ENCODE peak calls at places on chromosomes 11 and 22, in eight cellular contexts. A is adrenal gland, Y is endothelial cell of umbilical vein, V is neural progenitor cell, K is PC-3, L is astrocyte, X is psoas muscle, T is Caco-2. E is an unnamed sample. For H3K4me1, the result is how much of the 10 kb centered on the place peaks cover.

GRCh38 chr11:1371026-1371325 is 18.8 kb upstream of the BRSK2 start:
- DNase-seq in A (no peak), Y (no peak), V (no peak), K (no peak), L (no peak), X (no peak), T (no peak), E (no peak)

GRCh38 chr22:43384863-43385262 is 27.0 kb upstream of the MPPED1 start:
- DNase-seq in A (no peak), Y (no peak), V (no peak), K (no peak), L (no peak), X (no peak), T (no peak), E (no peak)

GRCh38 chr11:76233936-76234703 is 27.8 kb upstream of the WNT11 start:
- DNase-seq in A (peak), Y (peak), V (peak), K (no peak), L (peak), X (peak), T (no peak), E (peak)

GRCh38 chr22:26214466-26214865 is 45.2 kb downstream of the SEZ6L start:
- DNase-seq in A (no peak), Y (no peak), V (no peak), K (no peak), L (no peak), X (no peak), T (no peak), E (no peak)

GRCh38 chr22:46087816-46088277 is 62.5 kb upstream of the PPARA start:
- DNase-seq in A (peak), Y (peak), V (peak), K (no peak), L (peak), X (peak), T (peak), E (peak)

GRCh38 chr11:87535513-87535912 is 497.8 kb downstream of the TMEM135 start:
- DNase-seq in A (no peak), Y (no peak), V (no peak), K (no peak), L (no peak), X (no peak), T (no peak), E (no peak)

GRCh38 chr11:19258651-19259230 is 18.0 kb upstream of the E2F8 start:
- DNase-seq in A (no peak), Y (no peak), V (peak), K (no peak), L (no peak), X (no peak), T (no peak), E (no peak)

GRCh38 chr22:44107341-44107740 is 73.4 kb upstream of the PARVG start:
- DNase-seq in A (no peak), Y (no peak), V (peak), K (no peak), L (peak), X (no peak), T (no peak), E (no peak)

GRCh38 chr11:45796461-45796861 is 8.5 kb upstream of the SLC35C1 start:
- DNase-seq in A (no peak), Y (no peak), V (no peak), K (no peak), L (no peak), X (no peak), T (no peak), E (no peak)

GRCh38 chr11:74680703-74681531 is 50.3 kb downstream of the CHRDL2 start:
- DNase-seq in A (peak), Y (no peak), V (no peak), K (no peak), L (no peak), X (no peak), T (peak), E (no peak)

GRCh38 chr11:17748761-17749721 is 14.5 kb downstream of the KCNC1 start:
- DNase-seq in A (no peak), Y (no peak), V (no peak), K (no peak), L (no peak), X (no peak), T (peak), E (no peak)

GRCh38 chr11:74777877-74778276 is 29.2 kb downstream of the RNF169 start:
- DNase-seq in A (no peak), Y (no peak), V (no peak), K (peak), L (no peak), X (no peak), T (no peak), E (no peak)

GRCh38 chr11:78657968-78658839 is 83.5 kb upstream of the NARS2 start:
- DNase-seq in A (no peak), Y (no peak), V (no peak), K (no peak), L (no peak), X (no peak), T (peak), E (no peak)

GRCh38 chr11:67268684-67269268 is 2.5 kb downstream of the GRK2 start:
- DNase-seq in A (no peak), Y (no peak), V (no peak), K (no peak), L (no peak), X (no peak), T (no peak), E (no peak)

GRCh38 chr11:15141381-15141780 is 26.7 kb downstream of the INSC start:
- DNase-seq in A (no peak), Y (no peak), V (no peak), K (no peak), L (no peak), X (no peak), T (no peak), E (no peak)

GRCh38 chr11:69277074-69277809 is 16.7 kb upstream of the MYEOV start:
- DNase-seq in A (no peak), Y (no peak), V (no peak), K (no peak), L (no peak), X (no peak), T (peak), E (no peak)

GRCh38 chr11:44280257-44280656 is 29.7 kb downstream of the ALX4 start:
- DNase-seq in A (no peak), Y (no peak), V (no peak), K (no peak), L (no peak), X (no peak), T (no peak), E (no peak)

GRCh38 chr11:20243974-20244373 is 83.7 kb upstream of the DBX1 start:
- DNase-seq in A (no peak), Y (no peak), V (no peak), K (peak), L (no peak), X (no peak), T (no peak), E (no peak)

GRCh38 chr22:44645083-44645482 is 56.9 kb upstream of the PRR5 start:
- DNase-seq in A (no peak), Y (no peak), V (no peak), K (no peak), L (no peak), X (no peak), T (no peak), E (no peak)

GRCh38 chr11:109605006-109605405 is 183.0 kb downstream of the C11orf87 start:
- DNase-seq in A (no peak), Y (no peak), V (peak), K (no peak), L (no peak), X (no peak), T (no peak), E (no peak)

GRCh38 chr11:62370743-62371440 is 33.6 kb downstream of the ASRGL1 start:
- DNase-seq in A (no peak), Y (no peak), V (no peak), K (no peak), L (no peak), X (no peak), T (no peak), E (no peak)

GRCh38 chr11:66126808-66127555 is 56.9 kb downstream of the PACS1 start:
- DNase-seq in A (peak), Y (peak), V (no peak), K (no peak), L (peak), X (peak), T (no peak), E (peak)

GRCh38 chr11:111938687-111939160 is 1.6 kb downstream of the DIXDC1 start:
- DNase-seq in A (peak), Y (peak), V (peak), K (peak), L (peak), X (no peak), T (no peak), E (no peak)

GRCh38 chr11:130106381-130106780 is 36.7 kb downstream of the APLP2 start:
- DNase-seq in A (no peak), Y (no peak), V (no peak), K (no peak), L (no peak), X (no peak), T (no peak), E (no peak)

GRCh38 chr11:130114281-130114680 is 44.6 kb downstream of the APLP2 start:
- DNase-seq in A (no peak), Y (no peak), V (no peak), K (no peak), L (no peak), X (no peak), T (no peak), E (no peak)

GRCh38 chr11:130109441-130109840 is 39.7 kb downstream of the APLP2 start:
- DNase-seq in A (no peak), Y (no peak), V (no peak), K (no peak), L (no peak), X (no peak), T (no peak), E (no peak)

GRCh38 chr11:130112071-130112830 is 42.6 kb downstream of the APLP2 start:
- DNase-seq in A (no peak), Y (no peak), V (no peak), K (no peak), L (peak), X (no peak), T (no peak), E (no peak)

GRCh38 chr11:130110325-130111108 is 40.8 kb downstream of the APLP2 start:
- DNase-seq in A (no peak), Y (no peak), V (no peak), K (no peak), L (no peak), X (no peak), T (no peak), E (no peak)
- H3K4me3 ChIP-seq in A (no peak), Y (no peak), V (no peak), K (no peak), L (no peak), X (no peak), T (no peak), E (no peak)

DNA sequence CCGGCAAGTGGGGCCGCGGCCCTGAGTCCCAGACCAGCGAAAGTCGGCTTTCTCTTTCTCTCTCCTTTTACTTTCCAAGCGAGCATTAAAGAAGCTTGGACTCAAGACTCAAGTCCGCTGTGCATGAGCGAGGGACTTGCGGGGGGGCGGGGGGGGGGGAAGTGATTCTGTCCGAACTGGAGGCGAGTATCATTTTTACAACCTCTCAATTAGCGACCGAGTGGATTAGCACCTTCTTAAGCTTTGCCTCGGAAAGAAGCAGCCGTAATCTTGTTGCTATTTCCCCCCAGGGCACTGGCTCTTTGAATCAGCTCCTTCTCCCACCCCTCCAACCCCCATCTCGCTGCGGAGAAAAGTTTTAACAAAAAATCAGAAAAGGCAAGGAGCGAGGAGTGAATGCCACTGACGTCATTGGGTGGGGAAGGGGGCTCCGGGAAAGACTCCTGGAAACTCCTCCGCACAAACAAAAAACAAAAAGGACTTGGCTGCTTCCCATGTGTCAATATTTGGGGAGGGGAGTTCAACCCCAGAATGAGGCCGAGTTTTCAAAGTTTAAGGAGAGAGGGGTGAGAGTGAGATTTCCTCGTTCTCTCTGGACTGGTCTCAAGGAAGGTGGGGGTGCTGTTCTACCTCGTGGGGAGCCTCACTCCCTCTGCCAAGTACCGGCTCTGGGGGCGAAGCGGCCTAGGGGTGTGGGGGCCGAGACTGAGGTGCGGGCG is 2.3 kb upstream of the PAX6 start:
- DNase-seq in A (no peak), Y (no peak), V (peak), K (peak), L (peak), X (no peak), T (no peak), E (no peak)
- H3K4me1 ChIP-seq in A (half or more), Y (under half), V (under half), K (under half), L (under half), X (half or more), T (under half), E (half or more)

GRCh38 chr22:27937453-27937852 is 18.4 kb upstream of the PITPNB start:
- DNase-seq in A (no peak), Y (no peak), V (no peak), K (peak), L (no peak), X (no peak), T (no peak), E (no peak)
- TF ChIP-seq CTCF in A (no peak), Y (no peak), V (no peak), K (peak), L (no peak), X (no peak), T (peak), E (no peak)

GRCh38 chr22:36368359-36368983 is 19.3 kb downstream of the MYH9 start:
- DNase-seq in A (peak), Y (peak), V (peak), K (peak), L (peak), X (no peak), T (peak), E (no peak)
- H3K4me3 ChIP-seq in A (no peak), Y (no peak), V (peak), K (no peak), L (peak), X (peak), T (no peak), E (peak)

E was measured in left ventricle myocardium inferior.